ENCODE peak calls at places on chromosomes 11 and 22, in seven cellular contexts. F, W, E, T, A, L and R are unnamed samples.
A peak's percentile ranks its signal among the peaks of the same experiment; 100 is the strongest.

GRCh38 chr22:39281126-39281525 is 36.3 kb upstream of the PDGFB start:
- DNase-seq in T (no peak), L (no peak), W (no peak), A (no peak), E (no peak), F (no peak), R (no peak)

GRCh38 chr11:67642490-67643120 is 3.0 kb upstream of the TBX10 start:
- DNase-seq in F (no peak), T (no peak), E (peak; percentile 17), A (no peak), L (no peak), W (no peak), R (peak; percentile 25)

GRCh38 chr22:23212061-23213030 is 32.0 kb downstream of the BCR start:
- DNase-seq in L (no peak), F (no peak), E (no peak), T (no peak), A (no peak), W (no peak), R (no peak)

GRCh38 chr22:22167791-22168189 is 76.8 kb upstream of the VPREB1 start:
- DNase-seq in L (no peak), F (no peak), W (no peak), A (no peak), E (no peak), T (no peak), R (no peak)

GRCh38 chr11:34345012-34345804 is 12.6 kb downstream of the ABTB2 start:
- DNase-seq in W (peak; percentile 69), F (peak; percentile 90), A (no peak), L (peak; percentile 33), T (no peak), E (peak; percentile 62), R (no peak)

GRCh38 chr22:38080468-38080846 is 3.5 kb downstream of the SLC16A8 start:
- DNase-seq in W (peak; percentile 52), F (no peak), A (peak; percentile 49), L (no peak), E (no peak), T (no peak), R (no peak)

GRCh38 chr11:48006301-48006992 is 26.1 kb downstream of the PTPRJ start:
- DNase-seq in A (no peak), F (no peak), T (no peak), W (no peak), E (no peak), L (no peak), R (no peak)

GRCh38 chr11:10807629-10808552 is 835 bp downstream of the EIF4G2 start:
- DNase-seq in L (peak; percentile 75), W (peak; percentile 83), F (peak; percentile 45), T (peak; percentile 67), E (peak; percentile 61), A (peak; percentile 85), R (peak; percentile 68)

GRCh38 chr11:32434387-32435151 is 770 bp downstream of the WT1 start:
- DNase-seq in E (no peak), W (no peak), T (peak; percentile 85), L (no peak), A (no peak), F (peak; percentile 73), R (no peak)

GRCh38 chr11:32432565-32433248 is 2.6 kb downstream of the WT1 start:
- DNase-seq in W (no peak), F (no peak), T (peak; percentile 48), E (no peak), L (no peak), A (no peak), R (no peak)

GRCh38 chr11:32433249-32434115 is 1.9 kb downstream of the WT1 start:
- DNase-seq in L (no peak), W (no peak), A (no peak), E (no peak), F (no peak), T (peak; percentile 58), R (no peak)

GRCh38 chr11:32435152-32435480 is 223 bp downstream of the WT1 start:
- DNase-seq in E (no peak), W (no peak), F (peak; percentile 45), A (no peak), L (no peak), T (peak; percentile 74), R (no peak)

DNA sequence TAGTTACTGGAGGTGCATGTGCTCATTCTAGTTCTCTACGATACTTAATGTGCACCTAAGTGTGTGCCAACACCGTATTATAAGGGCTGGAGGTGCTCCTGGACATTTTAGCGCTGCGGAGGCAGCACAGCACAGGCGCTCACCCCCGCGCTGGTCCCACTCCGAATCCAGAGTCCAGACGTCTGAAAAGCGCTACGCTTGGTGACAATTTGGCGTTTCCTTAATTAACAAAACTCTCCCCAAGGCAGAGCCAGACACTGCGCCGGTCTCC is 1.3 kb downstream of the WT1 start:
- DNase-seq in E (no peak), L (no peak), A (no peak), T (no peak), W (no peak), F (no peak), R (no peak)
- H3K4me3 ChIP-seq in E (no peak overlapping the region), L (no peak overlapping the region), A (peak overlapping the region; percentile 44), T (no peak overlapping the region), W (peak overlapping the region; percentile 39), F (peak overlapping the region; percentile 70), R (peak overlapping the region; percentile 15)

GRCh38 chr11:132535830-132536229 is 996.5 kb downstream of the OPCML start:
- DNase-seq in W (no peak), L (no peak), T (no peak), F (no peak), A (no peak), E (no peak), R (no peak)
- H3K9me3 ChIP-seq in W (no peaks in the 10 kb centered on the region), L (no peaks in the 10 kb centered on the region), T (no peaks in the 10 kb centered on the region), F (no peaks in the 10 kb centered on the region), A (no peaks in the 10 kb centered on the region), E (no peaks in the 10 kb centered on the region), R (no peaks in the 10 kb centered on the region)

GRCh38 chr11:118212781-118213565 is 11.8 kb downstream of the JAML start:
- DNase-seq in L (no peak), E (no peak), T (no peak), A (no peak), F (no peak), W (no peak), R (no peak)
- TF ChIP-seq CTCF in L (no peak), E (no peak), T (no peak), A (no peak), F (no peak), W (no peak), R (no peak)

DNA sequence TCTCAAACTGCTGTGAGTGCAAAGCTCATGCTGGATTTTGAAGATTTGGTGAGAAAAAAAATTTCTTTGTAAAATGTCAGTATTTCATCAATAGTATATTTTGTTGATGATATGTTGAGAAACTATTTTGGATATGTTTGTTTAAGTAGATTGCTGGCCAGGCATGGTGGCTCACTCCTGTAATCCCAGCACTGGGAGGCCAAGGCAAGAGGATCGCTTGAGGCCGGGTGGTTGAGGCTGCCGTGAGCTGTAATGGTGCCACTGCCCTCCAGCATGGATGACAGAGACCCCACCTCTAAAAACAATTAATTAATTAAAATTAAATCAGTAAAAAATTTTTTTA is 6.9 kb upstream of the IFITM3 start:
- DNase-seq in E (no peak), F (no peak), W (no peak), T (no peak), A (no peak), L (no peak), R (peak; percentile 43)
- H3K4me3 ChIP-seq in E (no peak overlapping the region), F (no peak overlapping the region), W (peak overlapping the region; percentile 36), T (no peak overlapping the region), A (no peak overlapping the region), L (no peak overlapping the region), R (no peak overlapping the region)

GRCh38 chr22:48841881-48842582 is 985.6 kb downstream of the BRD1 start:
- DNase-seq in E (no peak), L (no peak), F (no peak), W (peak; percentile 19), T (no peak), A (no peak), R (no peak)
- H3K9me3 ChIP-seq in E (no peaks in the 10 kb centered on the region), L (no peaks in the 10 kb centered on the region), F (no peaks in the 10 kb centered on the region), W (no peaks in the 10 kb centered on the region), T (no peaks in the 10 kb centered on the region), A (no peaks in the 10 kb centered on the region), R (peaks cover under 1% of the 10 kb centered on the region)

GRCh38 chr11:44424841-44425240 is 114.9 kb upstream of the ALX4 start:
- DNase-seq in E (no peak), W (no peak), L (no peak), T (peak; percentile 22), A (no peak), F (no peak), R (no peak)

GRCh38 chr11:44430140-44430539 is 120.2 kb upstream of the ALX4 start:
- DNase-seq in T (peak; percentile 20), A (no peak), F (no peak), W (no peak), E (no peak), L (no peak), R (no peak)

GRCh38 chr11:44426958-44427357 is 117.0 kb upstream of the ALX4 start:
- DNase-seq in E (no peak), T (peak; percentile 35), A (no peak), W (no peak), L (no peak), F (no peak), R (no peak)

GRCh38 chr11:44426119-44426518 is 116.2 kb upstream of the ALX4 start:
- DNase-seq in W (no peak), A (no peak), T (no peak), F (no peak), L (no peak), E (no peak), R (no peak)

DNA sequence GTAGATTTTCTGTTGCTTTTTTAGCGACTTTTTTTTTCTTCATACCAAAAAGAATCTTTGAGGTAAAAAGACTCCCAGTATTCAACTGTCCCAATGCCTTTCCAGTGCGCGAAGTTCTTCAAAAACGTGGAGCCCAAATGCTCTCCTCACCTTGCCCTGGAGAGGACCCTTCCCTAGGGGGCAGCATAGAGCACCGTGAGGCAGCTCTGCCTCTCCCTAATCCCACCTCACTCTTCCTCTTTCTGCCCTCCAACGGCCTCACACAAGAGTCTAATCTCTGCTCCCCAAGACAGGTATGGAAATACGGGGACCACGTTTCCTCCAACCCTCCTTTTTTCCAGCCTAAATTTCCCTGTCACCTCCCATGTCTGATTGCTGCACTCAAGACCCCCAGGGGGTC is 117.5 kb upstream of the ALX4 start:
- DNase-seq in W (no peak), F (peak; percentile 8), E (peak; percentile 18), A (no peak), L (no peak), T (peak; percentile 88), R (no peak)
- TF ChIP-seq CTCF in W (no peak), F (peak; percentile 40), E (no peak), A (no peak), L (no peak), T (peak; percentile 83), R (peak; percentile 17)

GRCh38 chr11:95732930-95733602 is 56.5 kb downstream of the FAM76B start:
- DNase-seq in E (no peak), L (no peak), W (no peak), T (no peak), F (no peak), A (no peak), R (no peak)
- H3K4me3 ChIP-seq in E (no peak overlapping the region), L (no peak overlapping the region), W (no peak overlapping the region), T (no peak overlapping the region), F (no peak overlapping the region), A (no peak overlapping the region), R (no peak overlapping the region)